ENCODE peak calls at places on chromosome 1, in four cellular contexts. S, L, V and W are unnamed samples.

GRCh38 chr1:50329332-50329932 is 93.8 kb downstream of the DMRTA2 start:
- DNase-seq in S (no peak), L (no peak), V (no peak), W (peak; percentile 50)

GRCh38 chr1:230790026-230790425 is 42.8 kb downstream of the CAPN9 start:
- DNase-seq in S (no peak), L (no peak), V (no peak), W (no peak)

GRCh38 chr1:241627453-241628329 is 12.5 kb downstream of the CHML start:
- DNase-seq in S (peak; percentile 81), L (peak; percentile 86), V (peak; percentile 39), W (no peak)

GRCh38 chr1:156760796-156761104 is 6.6 kb upstream of the PRCC start:
- DNase-seq in S (no peak), L (no peak), V (no peak), W (no peak)

GRCh38 chr1:168879906-168880734 is 151.1 kb upstream of the DPT start:
- DNase-seq in S (no peak), L (no peak), V (no peak), W (no peak)

GRCh38 chr1:207619833-207620572 is 24.9 kb upstream of the CR1L start:
- DNase-seq in S (peak; percentile 31), L (peak; percentile 51), V (peak; percentile 68), W (peak; percentile 41)

GRCh38 chr1:5416518-5416917 is 575.7 kb downstream of the NPHP4 start:
- DNase-seq in S (no peak), L (no peak), V (no peak), W (no peak)

GRCh38 chr1:3717041-3717714 is 35.1 kb upstream of the CCDC27 start:
- DNase-seq in S (no peak), L (no peak), V (no peak), W (peak; percentile 89)

GRCh38 chr1:6245869-6246496 is 2.0 kb downstream of the HES3 start:
- DNase-seq in S (no peak), L (no peak), V (peak; percentile 77), W (no peak)

GRCh38 chr1:195754297-195754696 is 853.9 kb downstream of the KCNT2 start:
- DNase-seq in S (no peak), L (no peak), V (no peak), W (no peak)

GRCh38 chr1:54314691-54315455 is 91.3 kb downstream of the SSBP3 start:
- DNase-seq in S (no peak), L (no peak), V (no peak), W (no peak)

GRCh38 chr1:105138445-105138821 is 1388.7 kb downstream of the AMY1C start:
- DNase-seq in S (no peak), L (no peak), V (no peak), W (no peak)

GRCh38 chr1:150560011-150560438 is 10.8 kb downstream of the ADAMTSL4 start:
- DNase-seq in S (no peak), L (no peak), V (peak; percentile 73), W (peak; percentile 47)

GRCh38 chr1:87968259-87968955 is 639.7 kb downstream of the LMO4 start:
- DNase-seq in S (peak; percentile 92), L (peak; percentile 69), V (no peak), W (no peak)

GRCh38 chr1:89065077-89065868 is at the start of gene GBP1:
- DNase-seq in S (peak; percentile 88), L (peak; percentile 88), V (no peak), W (peak; percentile 57)

GRCh38 chr1:156245451-156246232 is 2.2 kb downstream of the PAQR6 start:
- DNase-seq in S (peak; percentile 36), L (no peak), V (no peak), W (no peak)

GRCh38 chr1:179879797-179880196 is 2.2 kb upstream of the TOR1AIP2 start:
- DNase-seq in S (no peak), L (no peak), V (no peak), W (no peak)

GRCh38 chr1:206581571-206581981 is 30.7 kb downstream of the EIF2D start:
- DNase-seq in S (no peak), L (no peak), V (no peak), W (no peak)

GRCh38 chr1:65310078-65310587 is 790 bp downstream of the DNAJC6 start:
- DNase-seq in S (no peak), L (no peak), V (peak; percentile 80), W (no peak)

GRCh38 chr1:89465201-89465600 is 59.4 kb upstream of the LRRC8B start:
- DNase-seq in S (peak; percentile 21), L (no peak), V (no peak), W (peak; percentile 36)

GRCh38 chr1:189619682-189620332 is 857.9 kb downstream of the BRINP3 start:
- DNase-seq in S (peak; percentile 93), L (peak; percentile 93), V (no peak), W (peak; percentile 90)

GRCh38 chr1:197690074-197690473 is 85.2 kb downstream of the DENND1B start:
- DNase-seq in S (no peak), L (no peak), V (no peak), W (no peak)

GRCh38 chr1:43779266-43779665 is 71.9 kb downstream of the ST3GAL3 start:
- DNase-seq in S (no peak), L (no peak), V (no peak), W (no peak)

GRCh38 chr1:13766906-13767564 is 67.0 kb downstream of the PRDM2 start:
- DNase-seq in S (peak; percentile 77), L (peak; percentile 86), V (no peak), W (peak; percentile 76)

DNA sequence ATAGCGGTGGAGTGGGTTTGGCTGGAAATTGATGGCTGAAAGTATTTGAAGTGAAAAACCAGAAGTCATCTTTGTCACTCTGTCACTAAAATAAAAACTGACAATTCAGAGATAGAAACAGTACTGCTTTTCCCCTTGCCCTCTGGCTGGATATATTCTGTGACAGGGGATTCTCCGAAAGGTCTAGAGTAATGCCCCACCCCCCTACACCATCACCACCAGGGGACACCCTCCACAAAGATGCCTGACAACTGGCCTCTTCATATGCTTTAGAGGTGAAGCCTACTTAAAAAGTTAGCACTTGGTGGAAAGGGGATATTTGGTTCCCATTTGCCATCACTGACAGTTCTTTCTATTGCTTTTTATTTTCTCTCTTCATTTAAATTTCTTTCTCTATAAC is 73.5 kb downstream of the SGIP1 start:
- DNase-seq in S (no peak), L (no peak), V (no peak), W (no peak)
- TF ChIP-seq CTCF in S (no peak), L (no peak), V (peak; percentile 40), W (no peak)

GRCh38 chr1:8170059-8170835 is 144.1 kb upstream of the ERRFI1 start:
- DNase-seq in S (no peak), L (no peak), V (no peak), W (no peak)
- H3K27ac ChIP-seq in S (no peak overlapping the region), L (peak overlapping the region; percentile 49), V (no peak overlapping the region), W (peak overlapping the region; percentile 82)

GRCh38 chr1:24861821-24862727 is 68.0 kb downstream of the RUNX3 start:
- DNase-seq in S (peak; percentile 22), L (no peak), V (no peak), W (no peak)
- TF ChIP-seq CTCF in S (no peak), L (peak; percentile 11), V (peak; percentile 43), W (no peak)

GRCh38 chr1:77888071-77888428 is 374 bp upstream of the NEXN start:
- DNase-seq in S (peak; percentile 87), L (peak; percentile 74), V (no peak), W (no peak)

GRCh38 chr1:77891200-77891599 is 2.8 kb downstream of the NEXN start:
- DNase-seq in S (no peak), L (no peak), V (no peak), W (no peak)

GRCh38 chr1:77889240-77889637 is 815 bp downstream of the NEXN start:
- DNase-seq in S (peak; percentile 65), L (peak; percentile 81), V (no peak), W (peak; percentile 42)

GRCh38 chr1:77888429-77889239 is at the start of gene NEXN:
- DNase-seq in S (peak; percentile 89), L (peak; percentile 79), V (peak; percentile 52), W (peak; percentile 14)

DNA sequence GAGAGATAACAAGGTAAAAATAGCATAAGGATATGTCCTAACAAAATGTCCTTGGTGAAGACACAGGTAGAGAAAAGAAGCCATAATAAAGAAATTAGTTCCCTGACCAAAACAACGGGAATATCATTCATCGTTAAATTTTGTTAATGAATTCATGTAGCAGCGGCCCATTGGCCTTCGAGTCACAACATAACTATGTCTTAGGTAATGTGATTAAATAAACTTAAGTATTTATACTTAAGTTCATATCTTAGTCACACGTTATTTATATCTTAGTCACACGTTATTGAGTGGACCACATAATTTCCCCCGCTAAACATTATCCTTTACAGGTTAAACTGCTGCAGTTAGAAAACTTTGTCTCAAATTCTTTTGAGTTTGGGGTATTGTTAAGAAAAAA is 1.2 kb downstream of the NEXN start:
- DNase-seq in S (peak; percentile 93), L (peak; percentile 91), V (no peak), W (peak; percentile 74)
- H3K27ac ChIP-seq in S (peak overlapping the region; percentile 96), L (peak overlapping the region; percentile 99), V (no peak overlapping the region), W (no peak overlapping the region)

DNA sequence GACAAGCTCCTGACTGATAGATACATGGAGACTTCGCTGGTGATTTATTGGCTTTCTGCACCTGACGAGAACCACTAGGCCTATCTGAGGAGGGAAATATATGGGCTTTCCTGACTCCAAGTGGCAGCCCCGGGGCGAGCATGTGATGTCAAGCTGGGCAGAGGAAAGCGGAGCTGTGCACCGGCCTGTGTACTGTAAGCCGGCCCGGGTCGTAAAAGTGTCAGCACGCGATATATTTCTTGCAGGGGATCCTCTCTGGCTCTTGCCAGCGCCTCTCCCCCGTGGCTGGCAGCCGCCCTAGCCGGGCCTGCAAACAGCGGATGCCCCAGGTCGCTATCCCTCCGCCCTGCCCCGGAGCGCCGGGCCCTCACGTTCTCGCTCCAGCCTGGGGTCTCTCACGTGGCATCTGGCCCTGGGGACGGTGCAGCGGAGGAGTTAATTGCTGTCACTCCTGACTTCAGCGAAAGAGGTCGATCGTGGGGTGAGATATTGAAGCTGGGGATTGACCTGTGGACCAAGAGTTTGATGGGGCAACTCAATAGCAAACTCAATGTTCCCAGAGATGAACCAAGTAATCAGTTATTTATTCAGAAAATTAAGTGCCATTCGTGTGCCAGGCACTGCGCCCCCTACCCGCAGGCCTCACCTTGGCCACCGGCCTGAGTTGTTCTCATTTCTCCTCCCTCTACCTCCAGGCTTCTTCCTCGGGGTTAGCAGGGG is 41.0 kb upstream of the HAO2 start:
- DNase-seq in S (peak; percentile 18), L (no peak), V (no peak), W (no peak)
- TF ChIP-seq CTCF in S (peak; percentile 17), L (peak; percentile 23), V (peak; percentile 40), W (no peak)

DNA sequence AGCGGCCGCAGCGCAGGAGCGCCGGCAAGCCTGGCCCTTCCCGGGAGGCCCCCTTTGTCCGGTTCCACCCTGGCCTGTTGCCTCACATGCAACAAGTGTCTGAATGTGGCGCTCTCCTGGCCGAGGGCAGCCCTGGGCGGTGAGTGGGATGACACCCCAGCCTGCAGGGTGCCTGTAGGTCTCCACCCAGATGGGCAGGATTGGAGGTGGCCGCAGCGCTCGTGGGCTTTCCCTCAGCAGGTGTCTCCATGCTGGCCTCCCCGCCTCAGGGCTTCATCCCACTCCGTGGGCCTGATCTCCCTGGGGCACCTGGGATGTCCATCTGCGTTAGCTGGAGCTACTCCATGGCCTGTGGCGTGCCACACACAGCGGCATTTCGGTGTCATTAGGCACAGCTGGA is 1.5 kb downstream of the MIB2 start:
- DNase-seq in S (no peak), L (no peak), V (no peak), W (no peak)
- H3K27ac ChIP-seq in S (no peak overlapping the region), L (peak overlapping the region; percentile 55), V (no peak overlapping the region), W (peak overlapping the region; percentile 99)

GRCh38 chr1:153617677-153618076 is 1.6 kb upstream of the S100A14 start:
- DNase-seq in S (no peak), L (no peak), V (peak; percentile 68), W (no peak)
- TF ChIP-seq CTCF in S (peak; percentile 73), L (peak; percentile 60), V (peak; percentile 62), W (no peak)